ENCODE peak calls at places on chromosome X, in six cellular contexts. N, Y, D, Q, G and P are unnamed samples.
A peak's percentile ranks its signal among the peaks of the same experiment; 100 is the strongest.

GRCh38 chrX:44265559-44265958 is 77.9 kb downstream of the EFHC2 start:
- DNase-seq in G (no peak), D (no peak), Y (no peak), Q (no peak), N (no peak), P (no peak)

GRCh38 chrX:118526149-118526548 is 30.5 kb downstream of the DOCK11 start:
- DNase-seq in Q (no peak), Y (no peak), D (no peak), G (no peak), N (no peak), P (no peak)

GRCh38 chrX:108468486-108468885 is 28.8 kb downstream of the COL4A5 start:
- DNase-seq in D (no peak), G (no peak), N (no peak), Y (peak; percentile 6), Q (no peak), P (no peak)

GRCh38 chrX:9055354-9055753 is 21.4 kb upstream of the FAM9B start:
- DNase-seq in G (no peak), Q (no peak), D (no peak), N (no peak), Y (no peak), P (no peak)

GRCh38 chrX:8849945-8850344 is 48.8 kb upstream of the FAM9A start:
- DNase-seq in G (no peak), N (no peak), Y (no peak), D (no peak), Q (peak; percentile 6), P (no peak)

GRCh38 chrX:155745792-155746191 is 133.0 kb upstream of the TMLHE start:
- DNase-seq in N (peak; percentile 6), D (no peak), G (no peak), Y (no peak), Q (no peak), P (no peak)

GRCh38 chrX:115642304-115642703 is 81.3 kb downstream of the PLS3 start:
- DNase-seq in N (no peak), Q (no peak), D (no peak), Y (no peak), G (no peak), P (no peak)

GRCh38 chrX:72258174-72258573 is 18.9 kb downstream of the RPS4X start:
- DNase-seq in D (no peak), Q (peak; percentile 28), G (no peak), Y (peak; percentile 77), N (no peak), P (no peak)

GRCh38 chrX:13123857-13124345 is 79.5 kb upstream of the FAM9C start:
- DNase-seq in Y (peak; percentile 27), N (no peak), D (no peak), G (no peak), Q (no peak), P (no peak)

GRCh38 chrX:44828008-44828605 is 15.7 kb upstream of the DUSP21 start:
- DNase-seq in Q (peak; percentile 42), Y (peak; percentile 80), G (no peak), D (no peak), N (no peak), P (no peak)

GRCh38 chrX:9785252-9785943 is 831 bp upstream of the SHROOM2 start:
- DNase-seq in G (no peak), D (no peak), Q (no peak), N (no peak), Y (no peak), P (no peak)

GRCh38 chrX:134423606-134424005 is 36.4 kb upstream of the HPRT1 start:
- DNase-seq in Q (peak; percentile 19), G (no peak), N (no peak), Y (no peak), D (no peak), P (peak; percentile 1)

GRCh38 chrX:24014388-24015018 is 12.5 kb downstream of the KLHL15 start:
- DNase-seq in D (peak; percentile 44), Q (no peak), Y (no peak), N (no peak), G (no peak), P (no peak)

GRCh38 chrX:8204169-8204935 is 33.3 kb upstream of the VCX2 start:
- DNase-seq in N (no peak), G (no peak), Q (no peak), D (no peak), Y (no peak), P (no peak)

GRCh38 chrX:51420610-51421009 is 75.8 kb downstream of the NUDT11 start:
- DNase-seq in G (no peak), Y (peak; percentile 23), Q (peak; percentile 29), N (peak; percentile 47), D (no peak), P (peak; percentile 1)

GRCh38 chrX:39642071-39642470 is 455.7 kb downstream of the BCOR start:
- DNase-seq in Q (no peak), Y (no peak), G (no peak), D (no peak), N (no peak), P (no peak)

GRCh38 chrX:154470914-154471568 is 8.0 kb downstream of the LAGE3 start:
- DNase-seq in Q (no peak), Y (no peak), N (no peak), G (no peak), D (no peak), P (no peak)

GRCh38 chrX:147803948-147804347 is 107.8 kb upstream of the FMR1 start:
- DNase-seq in Q (peak; percentile 16), N (no peak), G (no peak), Y (no peak), D (no peak), P (peak; percentile 2)

GRCh38 chrX:19003756-19004155 is 19.8 kb upstream of the PHKA2 start:
- DNase-seq in G (no peak), D (no peak), Q (no peak), Y (no peak), N (no peak), P (no peak)

GRCh38 chrX:30906726-30907125 is 17.7 kb upstream of the TAB3 start:
- DNase-seq in Q (peak; percentile 11), Y (peak; percentile 32), D (no peak), N (no peak), G (no peak), P (no peak)

GRCh38 chrX:53440101-53440500 is 5.9 kb upstream of the HSD17B10 start:
- DNase-seq in G (no peak), N (no peak), Y (no peak), Q (no peak), D (no peak), P (no peak)